ENCODE peak calls at places on chromosomes 2 and 18, in seven cellular contexts. J, F, P, O, Z, Y and B are unnamed samples.

GRCh38 chr2:56185582-56186046 is 1.8 kb downstream of the CCDC85A start:
- DNase-seq in J (no peak), F (peak; percentile 58), P (peak; percentile 65), O (peak; percentile 49), Z (peak; percentile 34), Y (no peak), B (no peak)

GRCh38 chr2:147937744-147938349 is 82.7 kb downstream of the ORC4 start:
- DNase-seq in J (no peak), F (no peak), P (no peak), O (no peak), Z (no peak), Y (peak; percentile 6), B (no peak)

GRCh38 chr2:10614940-10615339 is 74.8 kb downstream of the NOL10 start:
- DNase-seq in J (no peak), F (no peak), P (no peak), O (no peak), Z (no peak), Y (no peak), B (no peak)

GRCh38 chr2:120576509-120577474 is 158.9 kb upstream of the GLI2 start:
- DNase-seq in J (no peak), F (peak; percentile 76), P (no peak), O (no peak), Z (peak; percentile 33), Y (no peak), B (no peak)

GRCh38 chr2:196263181-196263747 is 91.9 kb upstream of the STK17B start:
- DNase-seq in J (no peak), F (no peak), P (no peak), O (no peak), Z (no peak), Y (no peak), B (no peak)

GRCh38 chr18:13810950-13811485 is 12.9 kb upstream of the MC5R start:
- DNase-seq in J (no peak), F (no peak), P (no peak), O (no peak), Z (no peak), Y (no peak), B (no peak)

GRCh38 chr2:241775223-241776177 is 1.1 kb upstream of the GAL3ST2 start:
- DNase-seq in J (no peak), F (no peak), P (peak; percentile 42), O (no peak), Z (no peak), Y (no peak), B (no peak)

GRCh38 chr2:240013343-240013742 is 11.8 kb downstream of the NDUFA10 start:
- DNase-seq in J (no peak), F (no peak), P (no peak), O (no peak), Z (no peak), Y (no peak), B (no peak)

GRCh38 chr2:32061973-32062861 is 1.1 kb upstream of the SPAST start:
- DNase-seq in J (no peak), F (peak; percentile 62), P (peak; percentile 69), O (no peak), Z (peak; percentile 66), Y (no peak), B (peak; percentile 27)

GRCh38 chr18:5309888-5310470 is 14.5 kb upstream of the ZBTB14 start:
- DNase-seq in J (no peak), F (no peak), P (no peak), O (no peak), Z (peak; percentile 23), Y (no peak), B (no peak)

GRCh38 chr2:21326152-21326551 is 202.4 kb downstream of the TDRD15 start:
- DNase-seq in J (no peak), F (no peak), P (no peak), O (no peak), Z (no peak), Y (no peak), B (no peak)

GRCh38 chr18:36711813-36712444 is 116.9 kb downstream of the TPGS2 start:
- DNase-seq in J (no peak), F (no peak), P (peak; percentile 76), O (peak; percentile 1), Z (peak; percentile 14), Y (no peak), B (no peak)

GRCh38 chr2:171149539-171149938 is 11.2 kb downstream of the TLK1 start:
- DNase-seq in J (no peak), F (no peak), P (no peak), O (no peak), Z (no peak), Y (no peak), B (no peak)

GRCh38 chr2:173087214-173087581 is 11.6 kb downstream of the MAP3K20 start:
- DNase-seq in J (no peak), F (no peak), P (no peak), O (no peak), Z (no peak), Y (no peak), B (no peak)

GRCh38 chr2:85414761-85415498 is 3.6 kb upstream of the SH2D6 start:
- DNase-seq in J (no peak), F (no peak), P (no peak), O (no peak), Z (no peak), Y (no peak), B (no peak)

GRCh38 chr2:21318263-21318662 is 194.5 kb downstream of the TDRD15 start:
- DNase-seq in J (no peak), F (no peak), P (no peak), O (no peak), Z (no peak), Y (no peak), B (no peak)

GRCh38 chr18:7566587-7567486 is at the start of gene PTPRM:
- DNase-seq in J (peak; percentile 65), F (peak; percentile 97), P (peak; percentile 93), O (peak; percentile 52), Z (peak; percentile 88), Y (no peak), B (peak; percentile 85)

GRCh38 chr2:96119981-96120720 is 3.8 kb upstream of the ADRA2B start:
- DNase-seq in J (peak; percentile 7), F (no peak), P (no peak), O (no peak), Z (no peak), Y (no peak), B (no peak)

GRCh38 chr2:181309576-181309975 is 147.6 kb upstream of the ITGA4 start:
- DNase-seq in J (no peak), F (no peak), P (no peak), O (no peak), Z (no peak), Y (no peak), B (no peak)

GRCh38 chr2:96551605-96552283 is 15.2 kb downstream of the ARID5A start:
- DNase-seq in J (peak; percentile 13), F (no peak), P (no peak), O (no peak), Z (no peak), Y (no peak), B (no peak)

GRCh38 chr2:55019547-55020258 is 30.5 kb downstream of the RTN4 start:
- DNase-seq in J (no peak), F (no peak), P (no peak), O (no peak), Z (no peak), Y (no peak), B (no peak)

GRCh38 chr2:42060718-42061619 is 13.1 kb downstream of the PKDCC start:
- DNase-seq in J (no peak), F (peak; percentile 75), P (no peak), O (no peak), Z (no peak), Y (no peak), B (no peak)

GRCh38 chr18:49059028-49059670 is 108.4 kb upstream of the SMAD7 start:
- DNase-seq in J (no peak), F (no peak), P (no peak), O (no peak), Z (no peak), Y (no peak), B (no peak)
- TF ChIP-seq CTCF in J (no peak), F (no peak), P (peak; percentile 32), O (peak; percentile 8), Z (no peak), Y (peak; percentile 32), B (no peak)

DNA sequence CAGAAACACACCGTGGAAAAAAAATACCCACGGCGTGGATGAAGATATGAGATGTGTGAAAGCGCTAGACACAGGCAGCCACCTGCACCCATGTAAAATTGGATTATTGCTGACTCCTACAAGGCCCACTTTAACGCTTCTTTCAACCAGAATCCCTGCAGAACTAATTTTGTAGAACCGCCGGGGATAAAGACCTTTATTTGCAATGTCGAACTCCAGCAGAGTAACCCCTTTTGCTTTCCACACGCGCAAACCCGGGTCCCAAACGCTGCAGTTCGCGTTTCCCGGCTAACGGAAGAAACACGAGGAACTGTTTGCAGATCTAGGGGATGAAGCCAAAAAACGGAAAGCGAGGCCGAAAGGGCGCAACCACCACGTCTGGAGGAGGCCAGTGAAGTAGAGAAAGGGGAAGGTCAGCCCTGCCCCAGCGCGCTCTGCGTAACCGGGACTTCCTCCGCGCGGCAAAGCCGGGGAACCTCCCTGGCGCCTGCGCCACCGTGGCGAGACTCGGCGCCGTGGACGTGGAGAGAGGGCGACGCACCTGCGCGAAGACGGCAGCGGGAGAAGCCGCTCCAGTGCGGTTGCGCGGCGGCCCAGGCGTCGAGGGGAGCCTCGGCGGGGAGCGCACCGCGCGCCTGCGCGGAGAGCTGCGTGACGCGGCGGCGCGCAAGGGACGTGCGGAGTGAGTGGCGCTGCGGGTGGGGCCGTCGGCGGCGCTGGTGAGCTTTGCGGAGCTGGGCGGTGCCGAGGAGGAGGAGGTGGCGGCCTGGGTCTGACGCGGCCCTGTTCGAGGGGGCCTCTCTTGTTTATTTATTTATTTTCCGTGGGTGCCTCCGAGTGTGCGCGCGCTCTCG is at the start of gene PPP1CB:
- DNase-seq in J (peak; percentile 93), F (peak; percentile 99), P (peak; percentile 97), O (peak; percentile 88), Z (peak; percentile 97), Y (peak; percentile 65), B (peak; percentile 97)
- TF ChIP-seq CTCF in J (no peak), F (peak; percentile 37), P (peak; percentile 43), O (peak; percentile 29), Z (peak; percentile 55), Y (no peak), B (peak; percentile 37)

DNA sequence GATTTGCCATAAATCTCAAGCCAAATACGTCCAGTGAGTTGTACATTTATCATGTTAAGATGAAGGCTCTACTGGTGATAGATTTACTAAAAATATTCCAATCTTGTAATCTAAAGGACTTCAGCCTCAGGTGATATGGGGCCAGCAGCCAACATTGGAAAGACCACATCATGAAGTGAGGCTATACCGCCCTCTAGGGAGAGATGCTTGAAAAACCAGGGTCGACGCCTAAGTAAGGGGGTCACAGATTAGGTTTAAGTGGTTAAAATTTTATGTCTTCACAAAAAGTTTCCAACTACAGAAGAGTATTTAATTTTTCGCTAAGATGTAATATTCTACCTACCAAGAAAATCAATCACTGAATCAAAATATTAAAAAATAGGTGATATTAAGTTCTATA is 33.3 kb downstream of the DOCK10 start:
- DNase-seq in J (no peak), F (no peak), P (no peak), O (no peak), Z (no peak), Y (no peak), B (no peak)
- TF ChIP-seq CTCF in J (no peak), F (peak; percentile 16), P (no peak), O (peak; percentile 66), Z (no peak), Y (peak; percentile 47), B (peak; percentile 69)

DNA sequence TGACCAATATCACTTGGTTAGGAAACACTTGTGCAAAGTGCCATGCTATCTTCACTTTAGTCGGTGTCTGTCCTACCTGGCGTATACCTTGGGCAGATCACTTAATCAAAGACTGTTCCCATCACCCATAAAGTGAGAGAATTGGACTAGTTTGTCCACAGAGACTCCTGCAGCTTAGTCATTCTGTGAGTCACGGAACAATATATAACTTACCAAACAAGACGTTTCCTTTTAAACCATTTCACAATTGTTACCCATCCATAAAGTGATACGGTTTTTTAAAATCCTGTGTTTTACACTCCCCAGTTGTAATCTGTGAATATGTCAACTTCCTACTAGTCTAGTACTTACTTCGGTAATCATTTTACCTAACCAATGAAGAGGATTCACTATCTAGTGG is 499.3 kb upstream of the SMIM21 start:
- DNase-seq in J (no peak), F (no peak), P (no peak), O (no peak), Z (no peak), Y (no peak), B (no peak)
- TF ChIP-seq CTCF in J (no peak), F (no peak), P (no peak), O (no peak), Z (no peak), Y (no peak), B (no peak)